ENCODE peak calls at places on chromosomes 2 and 18, in four cellular contexts. N is K562, H is GM12878, E is HepG2. G is an unnamed sample.

GRCh38 chr2:43854671-43855070 is 15.9 kb downstream of the ABCG8 start:
- DNase-seq in H (no peak), N (peak), E (no peak), G (no peak)

GRCh38 chr2:176814740-176815367 is 397.7 kb upstream of the HNRNPA3 start:
- DNase-seq in H (peak), E (peak), N (peak), G (peak)

GRCh38 chr2:220043155-220043992 is 415.9 kb downstream of the SLC4A3 start:
- DNase-seq in N (no peak), E (no peak), H (no peak), G (no peak)

GRCh38 chr2:234289789-234290188 is 207.1 kb downstream of the ARL4C start:
- DNase-seq in H (no peak), N (no peak), E (no peak), G (peak)

GRCh38 chr2:222950886-222951285 is 90.0 kb downstream of the ACSL3 start:
- DNase-seq in N (no peak), H (no peak), E (no peak), G (no peak)

GRCh38 chr2:18998492-18998891 is 359.9 kb downstream of the OSR1 start:
- DNase-seq in N (no peak), H (no peak), E (no peak), G (no peak)

GRCh38 chr2:187544371-187545080 is 9.7 kb downstream of the TFPI start:
- DNase-seq in E (no peak), N (no peak), H (no peak), G (no peak)

GRCh38 chr2:186309901-186310300 is 176.2 kb upstream of the ZC3H15 start:
- DNase-seq in N (no peak), H (no peak), E (no peak), G (no peak)

GRCh38 chr2:66494708-66495107 is 59.8 kb downstream of the MEIS1 start:
- DNase-seq in E (peak), H (no peak), N (no peak), G (no peak)

GRCh38 chr2:17576802-17577201 is 36.3 kb downstream of the VSNL1 start:
- DNase-seq in H (no peak), E (peak), N (no peak), G (no peak)

GRCh38 chr2:175463639-175464310 is 282.3 kb upstream of the ATP5MC3 start:
- DNase-seq in N (no peak), H (no peak), E (peak), G (no peak)

GRCh38 chr18:61824733-61825363 is 68.0 kb downstream of the RNF152 start:
- DNase-seq in N (no peak), E (no peak), H (no peak), G (no peak)

GRCh38 chr2:233815861-233816260 is 37.7 kb downstream of the MROH2A start:
- DNase-seq in E (no peak), H (no peak), N (no peak), G (no peak)

GRCh38 chr2:23698733-23699391 is 228.1 kb downstream of the ATAD2B start:
- DNase-seq in N (no peak), E (no peak), H (no peak), G (no peak)

GRCh38 chr2:75788925-75789324 is 78.2 kb upstream of the GCFC2 start:
- DNase-seq in H (no peak), E (no peak), N (no peak), G (no peak)

GRCh38 chr2:75787532-75788132 is 76.9 kb upstream of the GCFC2 start:
- DNase-seq in N (peak), H (no peak), E (peak), G (no peak)

GRCh38 chr2:75790121-75790520 is 79.4 kb upstream of the GCFC2 start:
- DNase-seq in H (no peak), N (no peak), E (no peak), G (no peak)

GRCh38 chr2:75790790-75791467 is 80.2 kb upstream of the GCFC2 start:
- DNase-seq in E (no peak), H (no peak), N (no peak), G (no peak)

GRCh38 chr2:75788154-75788553 is 77.4 kb upstream of the GCFC2 start:
- DNase-seq in E (no peak), H (no peak), N (no peak), G (no peak)
- TF ChIP-seq JUNB in E (no peak), H (no peak), N (no peak), G (no peak)

DNA sequence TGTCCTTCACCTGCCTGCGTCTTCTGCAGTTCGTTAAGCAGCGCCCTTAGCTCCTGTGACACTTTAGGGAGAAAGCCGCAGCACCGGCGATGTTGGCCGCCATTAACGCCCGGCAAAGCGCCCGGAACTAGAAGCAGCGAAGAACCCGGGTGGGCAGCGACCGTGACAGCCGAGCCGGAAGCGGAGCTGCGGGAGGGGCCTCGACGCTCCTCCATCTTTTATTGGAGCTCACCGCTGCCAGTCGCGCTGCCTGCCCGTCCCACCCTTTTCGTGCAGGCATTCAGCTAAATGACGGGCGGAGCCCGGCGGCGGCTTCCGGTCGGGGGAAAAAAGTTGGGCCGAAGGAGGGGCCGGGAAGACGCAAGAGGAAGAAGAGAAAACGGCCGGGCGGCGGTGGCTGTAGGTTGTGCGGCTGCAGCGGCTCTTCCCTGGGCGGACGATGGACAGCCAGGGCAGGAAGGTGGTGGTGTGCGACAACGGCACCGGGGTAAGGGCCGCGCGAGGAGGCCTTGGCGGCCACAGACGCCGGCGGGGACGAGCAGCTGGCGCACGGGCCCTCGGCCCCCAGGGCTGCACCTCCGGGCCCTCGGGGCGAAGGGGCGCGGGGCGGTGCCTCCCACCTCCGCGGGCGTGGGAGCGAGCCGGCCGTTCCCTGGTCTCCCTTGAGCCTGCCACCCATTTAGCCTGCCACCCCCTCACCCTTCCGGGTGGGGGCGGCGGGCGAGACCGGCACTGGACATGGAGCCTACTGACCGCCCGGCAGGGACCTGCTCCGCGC is at the start of gene ACTR2:
- DNase-seq in H (peak), E (peak), N (peak), G (peak)
- TF ChIP-seq POLR2A in H (peak), E (peak), N (peak), G (peak)

GRCh38 chr2:155412599-155412998 is 714.1 kb downstream of the KCNJ3 start:
- DNase-seq in H (peak), E (no peak), N (no peak), G (no peak)
- TF ChIP-seq JUNB in H (no peak), E (no peak), N (no peak), G (no peak)

GRCh38 chr2:170038734-170039133 is 139.2 kb upstream of the MYO3B start:
- DNase-seq in N (no peak), E (no peak), H (no peak), G (no peak)

GRCh38 chr2:170034596-170034995 is 143.4 kb upstream of the MYO3B start:
- DNase-seq in H (no peak), N (no peak), E (no peak), G (no peak)

GRCh38 chr2:170039401-170040172 is 138.4 kb upstream of the MYO3B start:
- DNase-seq in N (no peak), E (no peak), H (no peak), G (no peak)
- TF ChIP-seq POLR2A in N (no peak), E (no peak), H (no peak), G (no peak)

DNA sequence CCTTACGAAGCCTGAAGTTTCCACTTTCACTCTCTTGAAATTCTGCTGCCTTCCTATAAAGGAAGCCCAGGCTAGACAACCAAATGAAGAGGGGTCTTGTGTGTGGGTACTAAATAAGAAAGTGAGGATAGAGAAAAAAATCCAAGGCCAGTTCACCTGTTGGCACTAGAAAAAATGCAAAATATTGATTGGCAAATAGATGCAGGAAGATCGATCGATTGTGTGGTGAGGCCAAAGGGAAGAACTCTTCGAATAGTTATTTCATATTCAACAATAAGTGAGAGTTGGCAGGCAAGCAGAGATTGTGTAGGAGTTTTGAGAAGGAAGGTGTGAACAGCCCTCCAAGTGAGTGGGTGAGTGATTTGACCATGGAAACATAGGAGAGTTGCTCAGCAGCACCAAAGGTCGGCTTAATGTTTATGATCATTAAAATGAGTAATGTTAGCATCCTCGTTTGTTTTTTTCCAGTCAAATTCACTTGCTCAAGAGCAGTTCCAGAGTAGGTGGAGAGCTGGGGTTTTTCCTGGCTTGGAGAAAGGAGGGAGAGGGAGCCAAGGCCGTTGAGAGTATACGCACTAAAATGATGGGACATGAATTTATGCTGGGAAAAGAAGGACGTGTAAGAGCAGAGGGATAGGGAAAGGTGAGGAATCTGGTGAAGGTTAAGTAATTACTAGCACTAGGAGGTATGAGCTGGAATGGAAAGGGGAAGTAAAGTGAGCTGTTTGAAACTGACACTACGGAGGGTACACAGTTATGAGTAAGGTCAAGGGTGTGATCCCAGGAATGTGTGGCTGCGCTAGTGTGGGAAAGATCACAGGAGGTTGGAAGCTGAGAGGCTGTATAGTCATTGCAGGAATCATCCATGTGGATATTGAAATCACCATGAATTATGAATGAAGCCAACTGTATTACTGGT is 1.1 kb upstream of the NAPG start:
- DNase-seq in H (no peak), N (no peak), E (peak), G (no peak)
- TF ChIP-seq JUNB in H (no peak), N (no peak), E (no peak), G (no peak)